ENCODE peak calls at places on chromosomes 7 and 10, in five cellular contexts. V is colonic mucosa; B is prostate gland; P is mesenchymal stem cell; C is naive thymus-derived CD4-positive, alpha-beta T cell. J is an unnamed sample.
A peak's percentile ranks its signal among the peaks of the same experiment; 100 is the strongest.

GRCh38 chr7:130360518-130360917 is 15.9 kb downstream of the CPA5 start:
- DNase-seq in B (no peak), C (no peak), P (no peak), V (no peak), J (no peak)

GRCh38 chr7:4745971-4746919 is 29.2 kb upstream of the AP5Z1 start:
- DNase-seq in P (peak; percentile 92), C (no peak), V (peak; percentile 67), B (peak; percentile 40), J (peak; percentile 84)

GRCh38 chr10:129861776-129862530 is 102.1 kb downstream of the EBF3 start:
- DNase-seq in P (no peak), B (no peak), V (no peak), C (no peak), J (no peak)

GRCh38 chr7:55473935-55474334 is 98.4 kb downstream of the VOPP1 start:
- DNase-seq in P (no peak), V (no peak), C (no peak), B (no peak), J (no peak)

GRCh38 chr10:114822771-114823463 is 1.3 kb downstream of the FHIP2A start:
- DNase-seq in V (no peak), C (no peak), B (no peak), P (peak; percentile 77), J (peak; percentile 87)

GRCh38 chr10:77156406-77156879 is 481.2 kb downstream of the KCNMA1 start:
- DNase-seq in B (no peak), P (peak; percentile 50), C (no peak), V (peak; percentile 67), J (peak; percentile 64)

GRCh38 chr7:101127460-101128039 is 646 bp downstream of the SERPINE1 start:
- DNase-seq in B (no peak), C (no peak), P (no peak), V (no peak), J (no peak)

GRCh38 chr10:29266641-29267040 is 22.2 kb upstream of the LYZL1 start:
- DNase-seq in B (no peak), V (no peak), P (no peak), C (no peak), J (peak; percentile 45)

GRCh38 chr10:1180836-1181235 is 124.7 kb downstream of the WDR37 start:
- DNase-seq in P (no peak), V (no peak), B (no peak), C (no peak), J (no peak)

GRCh38 chr7:90222811-90223725 is 11.5 kb downstream of the STEAP2 start:
- DNase-seq in C (no peak), B (no peak), V (no peak), P (no peak), J (peak; percentile 82)

GRCh38 chr7:5697754-5698487 is 83.5 kb downstream of the RNF216 start:
- DNase-seq in P (peak; percentile 39), C (no peak), B (no peak), V (no peak), J (no peak)

GRCh38 chr10:13270877-13271551 is 28.9 kb downstream of the PHYH start:
- DNase-seq in C (no peak), P (no peak), V (peak; percentile 45), B (no peak), J (no peak)

GRCh38 chr10:78619244-78619851 is 449.4 kb upstream of the ZMIZ1 start:
- DNase-seq in V (no peak), C (no peak), P (no peak), B (no peak), J (no peak)

GRCh38 chr7:5636914-5637313 is 144.5 kb downstream of the RNF216 start:
- DNase-seq in P (peak; percentile 92), B (no peak), C (no peak), V (peak; percentile 52), J (peak; percentile 93)

GRCh38 chr10:132810807-132811700 is 25.1 kb upstream of the NKX6-2 start:
- DNase-seq in V (no peak), C (no peak), B (no peak), P (no peak), J (no peak)

GRCh38 chr10:34384363-34384762 is 430.7 kb downstream of the PARD3 start:
- DNase-seq in C (no peak), P (no peak), V (no peak), B (no peak), J (no peak)

GRCh38 chr7:129468547-129468946 is 33.8 kb upstream of the SMKR1 start:
- DNase-seq in V (no peak), B (no peak), C (no peak), P (peak; percentile 37), J (no peak)

GRCh38 chr7:149670288-149670687 is 103.1 kb downstream of the ZNF467 start:
- DNase-seq in C (no peak), P (peak; percentile 11), V (no peak), B (peak; percentile 53), J (peak; percentile 64)

GRCh38 chr7:29299986-29300609 is 105.5 kb downstream of the CHN2 start:
- DNase-seq in V (no peak), P (no peak), C (no peak), B (no peak), J (no peak)

GRCh38 chr7:69256634-69257081 is 341.6 kb upstream of the AUTS2 start:
- DNase-seq in P (no peak), V (no peak), C (no peak), B (no peak), J (no peak)

GRCh38 chr10:119368991-119369869 is 161.9 kb downstream of the GRK5 start:
- DNase-seq in V (no peak), C (no peak), B (no peak), P (no peak), J (no peak)

GRCh38 chr10:21831986-21832735 is 171.4 kb downstream of the DNAJC1 start:
- DNase-seq in C (no peak), V (no peak), B (no peak), P (peak; percentile 28), J (peak; percentile 28)

GRCh38 chr7:105621617-105622016 is 40.3 kb upstream of the EFCAB10 start:
- DNase-seq in C (no peak), P (no peak), B (peak; percentile 46), V (no peak), J (peak; percentile 77)

GRCh38 chr10:28248092-28248491 is 54.8 kb downstream of the MPP7 start:
- DNase-seq in C (no peak), B (peak; percentile 43), P (peak; percentile 6), V (no peak), J (peak; percentile 52)

GRCh38 chr7:152859781-152860191 is 100.2 kb downstream of the ACTR3B start:
- DNase-seq in C (no peak), P (no peak), V (no peak), B (no peak), J (no peak)

GRCh38 chr7:133053321-133053891 is 28.5 kb downstream of the CHCHD3 start:
- DNase-seq in C (no peak), V (no peak), P (peak; percentile 94), B (no peak), J (peak; percentile 89)

GRCh38 chr10:126063353-126063791 is 167.0 kb downstream of the FANK1 start:
- DNase-seq in B (no peak), V (no peak), C (no peak), P (peak; percentile 71), J (peak; percentile 80)

GRCh38 chr10:46019541-46020343 is 10.7 kb downstream of the NCOA4 start:
- DNase-seq in C (no peak), V (no peak), B (no peak), P (peak; percentile 26), J (no peak)

DNA sequence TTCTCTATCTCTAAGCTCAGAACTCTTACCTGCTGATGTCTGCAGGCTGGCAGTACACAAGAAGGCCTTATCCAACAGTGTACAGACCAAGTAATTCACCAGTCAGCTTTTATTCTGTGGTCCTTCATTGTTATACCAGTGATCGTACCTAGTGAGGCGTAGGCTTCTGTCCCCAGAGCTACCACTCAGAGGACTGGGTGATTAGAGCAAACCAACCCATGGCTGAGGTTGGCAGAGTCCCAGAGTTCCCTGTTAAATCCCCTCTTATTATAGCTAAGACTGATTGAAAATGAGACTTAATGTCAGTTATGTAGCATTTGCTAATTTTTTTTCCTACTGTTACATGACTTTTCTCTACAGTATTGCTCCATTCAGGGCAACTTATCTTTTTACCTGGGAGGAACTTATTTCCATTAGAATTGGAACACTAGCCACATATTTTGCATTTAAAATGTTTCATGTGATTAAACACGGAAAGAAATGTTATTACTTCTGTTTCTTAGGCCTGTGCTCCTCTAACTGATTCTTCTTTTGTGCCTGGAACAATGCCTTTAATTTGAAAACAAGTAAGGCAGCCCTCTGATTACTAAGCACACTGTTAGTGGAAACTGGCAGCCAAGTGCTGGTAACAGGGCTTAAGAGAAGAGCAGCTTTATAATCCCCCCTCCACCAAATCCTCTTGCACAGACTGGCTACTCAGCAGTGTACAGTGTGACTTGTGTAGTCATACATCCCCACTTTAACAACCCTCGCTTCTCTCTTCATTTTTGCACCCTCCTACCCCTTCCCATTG is 127.1 kb downstream of the LRRC4 start:
- DNase-seq in C (no peak), P (no peak), V (no peak), B (no peak), J (no peak)
- H3K4me1 ChIP-seq in C (no peaks in the 10 kb centered on the region), P (peaks cover 19% of the 10 kb centered on the region), V (no peaks in the 10 kb centered on the region), B (peaks cover 3% of the 10 kb centered on the region), J (no peaks in the 10 kb centered on the region)

DNA sequence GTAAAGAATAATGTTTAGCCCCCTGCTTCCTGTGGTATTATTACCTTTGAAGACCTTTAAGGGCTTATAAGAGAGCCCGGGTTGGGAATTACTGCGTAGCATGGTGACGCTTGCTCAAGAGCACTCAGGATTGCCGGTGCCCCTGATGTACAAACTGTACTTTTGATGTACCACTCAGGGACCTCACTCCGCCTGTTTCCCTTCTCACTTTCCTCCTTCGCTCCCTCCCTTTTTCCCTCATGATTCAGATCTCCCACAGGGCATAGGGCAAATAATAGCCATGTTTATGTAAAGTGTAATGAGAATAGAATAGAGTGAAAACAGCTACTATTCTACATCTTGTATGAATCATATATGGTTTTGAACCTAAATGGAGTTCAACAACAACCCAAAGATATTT is 77.8 kb upstream of the PDCD4 start:
- DNase-seq in C (no peak), P (no peak), V (no peak), B (no peak), J (no peak)
- H3K4me1 ChIP-seq in C (no peaks in the 10 kb centered on the region), P (peaks cover 4% of the 10 kb centered on the region), V (no peaks in the 10 kb centered on the region), B (no peaks in the 10 kb centered on the region), J (no peaks in the 10 kb centered on the region)

GRCh38 chr7:1226155-1226901 is 6.3 kb upstream of the UNCX start:
- DNase-seq in V (no peak), B (no peak), P (no peak), C (no peak), J (no peak)
- H3K4me1 ChIP-seq in V (no peaks in the 10 kb centered on the region), B (no peaks in the 10 kb centered on the region), P (peaks cover 12% of the 10 kb centered on the region), C (no peaks in the 10 kb centered on the region), J (no peaks in the 10 kb centered on the region)

GRCh38 chr10:89798092-89798491 is 96.7 kb downstream of the KIF20B start:
- DNase-seq in P (no peak), V (no peak), B (no peak), C (no peak), J (no peak)

GRCh38 chr10:89795840-89796239 is 94.5 kb downstream of the KIF20B start:
- DNase-seq in V (no peak), P (no peak), B (no peak), C (no peak), J (no peak)

GRCh38 chr10:89793649-89794254 is 92.4 kb downstream of the KIF20B start:
- DNase-seq in P (peak; percentile 77), B (peak; percentile 41), C (no peak), V (peak; percentile 31), J (peak; percentile 90)

GRCh38 chr10:89789188-89789587 is 87.8 kb downstream of the KIF20B start:
- DNase-seq in B (no peak), V (no peak), P (no peak), C (no peak), J (no peak)

GRCh38 chr10:89792187-89792586 is 90.8 kb downstream of the KIF20B start:
- DNase-seq in C (no peak), P (peak; percentile 13), V (no peak), B (no peak), J (no peak)
- H3K4me1 ChIP-seq in C (no peaks in the 10 kb centered on the region), P (no peaks in the 10 kb centered on the region), V (no peaks in the 10 kb centered on the region), B (no peaks in the 10 kb centered on the region), J (no peaks in the 10 kb centered on the region)

GRCh38 chr10:43401627-43402026 is 7.4 kb downstream of the HNRNPF start:
- DNase-seq in V (no peak), B (no peak), C (no peak), P (no peak), J (no peak)
- H3K4me1 ChIP-seq in V (peaks cover 35% of the 10 kb centered on the region), B (peaks cover 8% of the 10 kb centered on the region), C (peaks cover 79% of the 10 kb centered on the region), P (peaks cover 22% of the 10 kb centered on the region), J (peaks cover 68% of the 10 kb centered on the region)

J was measured in adipocyte.